ENCODE peak calls at places on chromosomes 13 and 19, in five cellular contexts. C, Z, O, B and S are unnamed samples.

GRCh38 chr13:41064493-41064892 is 3.2 kb downstream of the WBP4 start:
- DNase-seq in Z (no peak), C (peak), O (no peak), B (no peak), S (no peak)

GRCh38 chr13:33006646-33007045 is 9.6 kb upstream of the KL start:
- DNase-seq in Z (no peak), O (no peak), C (no peak), B (no peak), S (no peak)

GRCh38 chr13:76512676-76513277 is 373.4 kb downstream of the KCTD12 start:
- DNase-seq in C (peak), B (peak), O (no peak), Z (no peak), S (no peak)

GRCh38 chr13:76398426-76398825 is 487.8 kb downstream of the KCTD12 start:
- DNase-seq in Z (no peak), O (no peak), C (peak), B (no peak), S (no peak)

GRCh38 chr13:98333481-98333880 is 156.4 kb upstream of the RNF113B start:
- DNase-seq in O (no peak), Z (no peak), B (no peak), C (no peak), S (no peak)

GRCh38 chr19:8973501-8974091 is 36.6 kb downstream of the MUC16 start:
- DNase-seq in C (no peak), Z (no peak), B (no peak), O (no peak), S (no peak)

GRCh38 chr13:113119166-113119821 is 3.3 kb upstream of the F10 start:
- DNase-seq in B (no peak), O (no peak), C (no peak), Z (no peak), S (no peak)

GRCh38 chr13:90943961-90944360 is 403.5 kb upstream of the MIR17HG start:
- DNase-seq in Z (no peak), B (no peak), O (no peak), C (no peak), S (no peak)

GRCh38 chr13:66911411-66911939 is 318.7 kb downstream of the PCDH9 start:
- DNase-seq in O (no peak), Z (no peak), C (no peak), B (no peak), S (no peak)

GRCh38 chr13:107250626-107251025 is 682.7 kb upstream of the ARGLU1 start:
- DNase-seq in O (no peak), B (no peak), C (no peak), Z (no peak), S (no peak)

GRCh38 chr13:45143346-45143751 is 23.0 kb downstream of the GTF2F2 start:
- DNase-seq in C (no peak), B (no peak), O (no peak), Z (no peak), S (no peak)

GRCh38 chr13:26624572-26624971 is 67.1 kb downstream of the WASF3 start:
- DNase-seq in Z (no peak), C (no peak), O (no peak), B (no peak), S (no peak)

GRCh38 chr19:35901854-35902661 is at the start of gene HCST:
- DNase-seq in C (peak), O (no peak), Z (no peak), B (no peak), S (no peak)

GRCh38 chr13:53090507-53090906 is 61.9 kb downstream of the OLFM4 start:
- DNase-seq in Z (no peak), C (no peak), O (no peak), B (no peak), S (no peak)

GRCh38 chr19:43596842-43597461 is 557 bp downstream of the ZNF576 start:
- DNase-seq in C (no peak), O (no peak), Z (no peak), B (no peak), S (no peak)

GRCh38 chr13:39960206-39960605 is 304.7 kb downstream of the COG6 start:
- DNase-seq in C (no peak), O (no peak), Z (no peak), B (no peak), S (no peak)
- H3K4me3 ChIP-seq in C (no peak), O (no peak), Z (no peak), B (no peak), S (no peak)

DNA sequence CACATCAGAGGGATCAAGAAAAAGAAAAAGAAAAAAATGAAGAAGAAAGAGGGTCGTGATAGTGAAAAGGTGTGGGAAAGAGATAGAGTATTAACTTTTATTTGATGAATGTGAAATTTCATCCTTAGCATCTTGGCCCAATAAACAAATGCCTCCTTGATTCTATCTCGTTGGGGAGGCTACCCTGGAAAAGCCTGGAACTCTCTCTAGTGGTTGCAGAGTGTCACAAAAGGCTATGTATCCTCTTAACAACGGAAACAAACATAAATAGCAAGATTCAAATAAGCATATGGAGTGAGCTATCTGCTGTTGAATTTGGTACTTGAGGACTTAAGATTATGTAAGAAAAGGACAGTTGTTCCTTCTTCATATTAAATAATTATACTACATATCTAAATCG is 557.4 kb downstream of the DCT start:
- DNase-seq in O (no peak), B (no peak), Z (no peak), C (no peak), S (no peak)
- TF ChIP-seq CTCF in O (no peak), B (no peak), Z (no peak), C (no peak), S (no peak)

DNA sequence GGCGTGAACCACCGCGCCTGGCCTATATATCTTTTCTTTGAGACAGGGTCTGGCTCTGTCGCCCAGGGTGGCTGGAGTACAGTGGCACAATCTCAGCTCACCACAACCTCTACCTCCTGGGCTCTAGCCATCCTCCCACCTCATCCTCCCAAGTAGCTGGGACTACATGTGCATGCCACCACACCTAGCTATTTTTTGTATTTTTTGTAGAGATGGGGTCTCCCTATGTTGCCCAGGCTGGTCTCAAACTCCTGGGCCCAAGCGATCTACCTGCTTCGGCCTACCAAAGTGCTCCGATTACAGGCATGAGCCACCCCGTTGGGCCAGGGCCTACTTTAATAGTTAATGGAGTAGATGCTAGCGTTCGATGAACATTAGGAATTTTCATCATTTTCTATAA is 3.4 kb downstream of the TNPO2 start:
- DNase-seq in O (no peak), B (no peak), C (no peak), Z (no peak), S (no peak)
- H3K4me3 ChIP-seq in O (no peak), B (peak), C (peak), Z (peak), S (no peak)

GRCh38 chr13:21671793-21672680 is 1.2 kb downstream of the FGF9 start:
- DNase-seq in B (no peak), Z (no peak), O (no peak), C (no peak), S (no peak)

GRCh38 chr13:21670883-21671792 is at the start of gene FGF9:
- DNase-seq in B (peak), Z (peak), O (peak), C (peak), S (peak)

GRCh38 chr13:21672811-21673591 is 2.1 kb downstream of the FGF9 start:
- DNase-seq in C (no peak), O (no peak), B (no peak), Z (no peak), S (no peak)

GRCh38 chr13:21668665-21669599 is 1.9 kb upstream of the FGF9 start:
- DNase-seq in Z (peak), O (peak), C (peak), B (no peak), S (no peak)

DNA sequence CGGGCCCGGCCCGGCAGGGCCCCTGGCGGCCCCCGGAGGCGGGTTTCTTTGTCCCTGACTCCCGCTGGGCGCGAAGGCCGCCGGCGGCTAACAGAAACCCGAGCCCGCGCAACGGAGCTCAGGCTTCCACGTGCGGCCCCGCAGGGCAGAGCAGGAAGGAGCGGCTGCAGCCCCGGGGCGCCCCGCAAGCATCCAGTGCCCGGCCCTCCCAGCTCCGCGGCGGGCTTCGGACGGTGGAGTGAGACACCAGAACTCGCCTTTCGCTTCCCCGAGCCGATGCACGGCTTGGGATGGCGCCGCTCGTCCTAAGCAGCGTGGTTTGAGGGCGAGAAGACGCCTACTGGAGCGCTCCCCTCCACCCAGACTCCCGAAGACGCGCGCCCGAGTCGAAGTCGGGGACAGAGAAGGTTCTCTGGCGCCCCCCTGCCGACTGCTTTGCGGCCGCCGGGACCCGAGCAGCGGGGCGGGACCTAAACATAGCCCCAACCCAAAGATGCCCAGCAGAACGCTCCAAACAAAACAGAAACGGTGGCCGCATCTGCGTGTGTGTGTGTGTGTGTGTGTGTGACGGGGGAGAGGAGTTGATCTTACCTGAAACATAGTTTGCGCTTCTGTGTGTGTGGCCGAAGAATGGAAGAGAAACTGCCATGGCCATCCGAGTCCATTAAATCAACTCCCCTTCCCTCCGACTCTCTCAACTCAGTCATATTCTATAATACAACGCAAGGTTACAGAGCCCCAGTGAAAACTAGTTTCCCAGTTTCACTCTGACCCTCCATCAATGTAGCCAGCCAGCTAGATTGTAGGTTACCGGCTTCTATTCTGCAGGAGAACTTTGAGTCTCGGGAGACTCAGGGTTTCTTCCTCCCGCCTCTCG is 629 bp upstream of the FGF9 start:
- DNase-seq in C (peak), B (peak), O (peak), Z (peak), S (peak)
- TF ChIP-seq CTCF in C (peak), B (peak), O (no peak), Z (no peak), S (no peak)

GRCh38 chr19:52335768-52336116 is 301 bp upstream of the ZNF610 start:
- DNase-seq in O (no peak), B (no peak), Z (no peak), C (no peak), S (no peak)
- H3K4me3 ChIP-seq in O (peak), B (peak), Z (peak), C (peak), S (peak)

DNA sequence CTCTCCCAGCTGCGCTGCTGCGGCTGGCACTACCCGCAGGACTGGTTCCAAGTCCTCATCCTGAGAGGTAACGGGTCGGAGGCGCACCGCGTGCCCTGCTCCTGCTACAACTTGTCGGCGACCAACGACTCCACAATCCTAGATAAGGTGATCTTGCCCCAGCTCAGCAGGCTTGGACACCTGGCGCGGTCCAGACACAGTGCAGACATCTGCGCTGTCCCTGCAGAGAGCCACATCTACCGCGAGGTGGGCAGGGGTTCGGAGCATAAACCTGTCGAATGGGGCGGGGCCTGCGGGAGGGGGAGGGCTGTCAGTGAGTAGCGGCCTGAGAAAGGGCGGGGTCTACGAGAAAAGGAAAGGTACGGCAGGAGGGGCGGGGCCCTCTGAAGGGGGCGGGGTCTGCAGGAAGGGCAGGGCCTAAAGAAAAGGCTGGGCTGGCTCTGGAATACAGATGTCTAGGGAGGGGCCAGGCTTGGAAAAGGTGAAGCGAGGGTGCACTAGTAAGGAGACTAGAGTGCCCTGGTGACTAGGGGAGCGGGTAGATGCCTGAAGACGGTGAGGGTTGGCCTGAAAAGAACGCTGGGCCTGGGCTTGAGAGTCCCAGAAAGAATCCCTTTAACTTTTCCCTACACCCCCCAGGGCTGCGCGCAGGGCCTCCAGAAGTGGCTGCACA is 3.6 kb downstream of the CD37 start:
- DNase-seq in B (peak), O (peak), Z (peak), C (peak), S (peak)
- TF ChIP-seq CTCF in B (no peak), O (no peak), Z (peak), C (no peak), S (no peak)

GRCh38 chr19:6088677-6089063 is 21.6 kb downstream of the RFX2 start:
- DNase-seq in C (peak), Z (no peak), O (no peak), B (no peak), S (no peak)

GRCh38 chr19:6087074-6087506 is 23.2 kb downstream of the RFX2 start:
- DNase-seq in O (no peak), B (no peak), C (no peak), Z (no peak), S (no peak)

GRCh38 chr19:6090634-6091033 is 19.7 kb downstream of the RFX2 start:
- DNase-seq in Z (no peak), B (no peak), C (no peak), O (no peak), S (no peak)

GRCh38 chr19:6084821-6085220 is 25.5 kb downstream of the RFX2 start:
- DNase-seq in C (no peak), O (no peak), Z (no peak), B (no peak), S (no peak)

DNA sequence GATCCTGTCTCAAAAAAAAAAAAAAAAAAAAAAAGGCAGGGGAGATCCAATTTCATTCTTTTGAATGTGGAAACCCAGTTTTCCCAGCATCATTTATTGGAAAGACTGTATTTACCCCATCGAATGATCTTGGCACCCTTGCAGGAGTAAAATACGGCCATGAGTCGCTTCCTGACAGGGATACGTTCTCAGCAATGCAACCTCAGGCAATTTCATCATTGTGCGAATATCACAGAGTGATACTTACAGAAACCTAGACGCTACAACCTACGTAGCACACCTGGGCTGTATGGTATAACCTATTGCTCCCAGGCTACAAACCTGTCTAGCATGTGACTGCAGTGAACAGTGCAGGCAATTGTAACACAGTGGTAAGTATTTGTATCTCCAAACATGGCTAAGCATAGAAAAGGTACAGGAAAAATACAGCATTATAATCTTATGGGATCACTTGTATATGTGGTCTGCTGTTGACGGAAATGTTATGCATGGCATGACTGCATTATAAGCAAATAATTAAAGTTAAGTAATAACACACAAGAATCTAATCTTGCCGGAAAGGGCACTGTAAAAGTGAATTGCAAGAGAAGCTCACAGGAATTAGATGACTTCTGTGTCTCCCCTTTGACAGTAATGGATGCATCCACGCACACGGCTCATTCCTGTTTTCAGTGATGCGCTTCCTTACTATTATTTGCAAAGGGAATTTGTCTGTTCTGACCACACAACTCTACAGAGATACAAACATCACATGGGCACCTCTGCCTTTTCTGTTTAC is 24.0 kb downstream of the RFX2 start:
- DNase-seq in Z (no peak), B (no peak), C (peak), O (no peak), S (no peak)
- H3K4me3 ChIP-seq in Z (no peak), B (no peak), C (no peak), O (no peak), S (no peak)

GRCh38 chr19:14432817-14433453 is at the start of gene PKN1:
- DNase-seq in C (peak), Z (peak), B (peak), O (peak), S (peak)

GRCh38 chr19:14434157-14434501 is 1.0 kb downstream of the PKN1 start:
- DNase-seq in B (no peak), C (no peak), Z (peak), O (no peak), S (no peak)

GRCh38 chr19:14434543-14435319 is 1.6 kb downstream of the PKN1 start:
- DNase-seq in C (peak), B (peak), Z (peak), O (peak), S (peak)

GRCh38 chr19:14435320-14436050 is 2.4 kb downstream of the PKN1 start:
- DNase-seq in C (no peak), B (no peak), Z (no peak), O (no peak), S (no peak)

DNA sequence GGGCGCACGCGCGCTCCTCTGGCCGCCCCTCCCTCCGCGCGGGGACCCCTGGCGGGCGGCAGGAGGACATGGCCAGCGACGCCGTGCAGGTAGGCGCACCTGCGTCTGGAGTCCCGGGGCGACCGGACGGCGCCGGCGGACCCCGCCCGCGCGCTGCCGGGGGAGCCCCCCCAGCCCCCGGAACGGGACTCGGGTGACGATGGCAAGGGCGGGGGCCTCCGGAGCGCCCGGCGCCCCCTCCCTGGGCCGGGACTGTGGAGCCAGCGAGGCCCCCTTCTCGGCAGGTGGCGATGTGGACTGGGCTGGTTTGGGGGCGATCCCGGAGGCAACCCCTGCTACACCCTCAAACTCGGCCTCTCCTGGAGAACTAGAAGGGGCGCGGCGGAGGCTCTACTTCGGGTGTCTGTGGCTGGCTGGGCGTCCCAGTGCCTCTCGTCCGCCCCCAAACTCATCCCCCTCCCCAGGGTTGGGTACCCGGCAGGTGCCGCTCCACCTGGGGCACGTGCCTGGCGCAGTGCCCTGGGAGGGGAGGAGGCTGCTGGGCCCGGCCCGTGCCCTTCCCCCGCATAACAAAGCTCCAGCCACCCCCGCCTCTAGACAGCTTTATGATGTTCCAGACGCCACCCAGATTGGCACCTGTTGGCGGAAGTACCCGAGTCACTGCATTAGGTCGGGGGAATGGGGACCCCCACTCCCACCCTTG is 499 bp downstream of the PKN1 start:
- DNase-seq in B (peak), C (no peak), Z (peak), O (peak), S (no peak)
- TF ChIP-seq CTCF in B (no peak), C (no peak), Z (no peak), O (peak), S (no peak)

GRCh38 chr13:28558126-28558525 is 63.2 kb upstream of the FLT1 start:
- DNase-seq in C (peak), Z (no peak), O (no peak), B (no peak), S (no peak)
- H3K4me3 ChIP-seq in C (no peak), Z (no peak), O (no peak), B (no peak), S (no peak)